ENCODE peak calls at places on chromosomes 11 and 22, in eight cellular contexts. I, R, S, Y, Z, X, W and F are unnamed samples.

GRCh38 chr11:67351275-67352005 is 1.9 kb downstream of the POLD4 start:
- DNase-seq in I (peak; percentile 48), R (peak; percentile 74), S (no peak), Y (no peak), Z (no peak), X (peak; percentile 77), W (peak; percentile 51), F (no peak)

GRCh38 chr11:111920908-111921307 is 2.2 kb downstream of the C11orf52 start:
- DNase-seq in I (no peak), R (no peak), S (no peak), Y (no peak), Z (no peak), X (no peak), W (no peak), F (no peak)

GRCh38 chr11:121936781-121937447 is 179.1 kb downstream of the BLID start:
- DNase-seq in I (peak; percentile 65), R (no peak), S (no peak), Y (no peak), Z (no peak), X (no peak), W (no peak), F (no peak)

GRCh38 chr11:28654191-28654590 is 546.0 kb downstream of the METTL15 start:
- DNase-seq in I (no peak), R (no peak), S (no peak), Y (no peak), Z (no peak), X (no peak), W (no peak), F (no peak)

GRCh38 chr11:42066113-42066512 is 606.7 kb upstream of the LRRC4C start:
- DNase-seq in I (no peak), R (no peak), S (no peak), Y (no peak), Z (no peak), X (no peak), W (no peak), F (no peak)

GRCh38 chr11:42237701-42238235 is 778.3 kb upstream of the LRRC4C start:
- DNase-seq in I (peak; percentile 87), R (no peak), S (no peak), Y (no peak), Z (no peak), X (no peak), W (no peak), F (no peak)

GRCh38 chr11:33722579-33723234 is 13.5 kb downstream of the CD59 start:
- DNase-seq in I (peak; percentile 88), R (no peak), S (peak; percentile 41), Y (no peak), Z (no peak), X (no peak), W (no peak), F (no peak)

GRCh38 chr22:44916281-44917231 is 93.2 kb downstream of the PHF21B start:
- DNase-seq in I (no peak), R (no peak), S (no peak), Y (no peak), Z (no peak), X (peak; percentile 35), W (no peak), F (no peak)

GRCh38 chr11:67349036-67349435 is 4.3 kb downstream of the POLD4 start:
- DNase-seq in I (no peak), R (no peak), S (no peak), Y (no peak), Z (no peak), X (no peak), W (no peak), F (no peak)

GRCh38 chr11:5930614-5931013 is 11.4 kb upstream of the OR56A3 start:
- DNase-seq in I (no peak), R (no peak), S (no peak), Y (no peak), Z (no peak), X (no peak), W (no peak), F (no peak)

GRCh38 chr11:17263803-17264202 is 12.7 kb upstream of the NUCB2 start:
- DNase-seq in I (peak; percentile 39), R (no peak), S (no peak), Y (no peak), Z (no peak), X (no peak), W (no peak), F (no peak)

GRCh38 chr11:107857550-107858216 is 904 bp downstream of the SLC35F2 start:
- DNase-seq in I (no peak), R (no peak), S (no peak), Y (no peak), Z (no peak), X (no peak), W (no peak), F (no peak)